ENCODE peak calls at places on chromosomes 16 and 17, in ten cellular contexts. Q is NB4; T is Jurkat, Clone E6-1; A is fibroblast of the aortic adventitia; K is coronary artery; U is HL-60; O is BE2C; H is dorsolateral prefrontal cortex; E is AG04450; G is lower leg skin. F is an unnamed sample.

GRCh38 chr17:31085563-31085962 is 9.2 kb upstream of the NF1 start:
- DNase-seq in Q (peak; percentile 61), T (no peak), A (peak; percentile 89), K (no peak), U (peak; percentile 47), O (no peak), H (no peak), E (no peak), G (no peak), F (peak; percentile 51)

GRCh38 chr16:49556252-49557069 is 182.9 kb downstream of the C16orf78 start:
- DNase-seq in Q (peak; percentile 40), T (peak; percentile 10), A (peak; percentile 58), K (no peak), U (no peak), O (no peak), H (no peak), E (no peak), G (no peak), F (peak; percentile 69)

GRCh38 chr17:20314834-20315233 is 152.5 kb downstream of the LGALS9B start:
- DNase-seq in Q (no peak), T (peak; percentile 47), A (no peak), K (no peak), U (no peak), O (no peak), H (no peak), E (no peak), G (no peak), F (no peak)

GRCh38 chr16:88906535-88907105 is 40.2 kb upstream of the PABPN1L start:
- DNase-seq in Q (no peak), T (no peak), A (no peak), K (no peak), U (no peak), O (no peak), H (no peak), E (no peak), G (no peak), F (no peak)

GRCh38 chr16:89150090-89150835 is 21.3 kb upstream of the CDH15 start:
- DNase-seq in Q (no peak), T (no peak), A (no peak), K (no peak), U (no peak), O (peak; percentile 12), H (no peak), E (no peak), G (no peak), F (no peak)

GRCh38 chr16:56743840-56744239 is 13.9 kb downstream of the NUP93 start:
- DNase-seq in Q (no peak), T (no peak), A (peak; percentile 40), K (no peak), U (no peak), O (peak; percentile 56), H (no peak), E (no peak), G (peak; percentile 35), F (no peak)

GRCh38 chr17:8846768-8847211 is 20.7 kb downstream of the PIK3R6 start:
- DNase-seq in Q (peak; percentile 40), T (peak; percentile 45), A (peak; percentile 68), K (no peak), U (no peak), O (no peak), H (no peak), E (no peak), G (no peak), F (peak; percentile 45)

GRCh38 chr17:2050246-2050866 is 4.5 kb upstream of the HIC1 start:
- DNase-seq in Q (peak; percentile 44), T (peak; percentile 57), A (no peak), K (no peak), U (no peak), O (peak; percentile 52), H (peak; percentile 60), E (no peak), G (no peak), F (peak; percentile 91)

GRCh38 chr16:46972429-46972970 is 974 bp downstream of the DNAJA2 start:
- DNase-seq in Q (peak; percentile 63), T (peak; percentile 39), A (peak; percentile 39), K (no peak), U (peak; percentile 13), O (no peak), H (no peak), E (no peak), G (no peak), F (peak; percentile 32)

GRCh38 chr17:52227926-52228325 is 69.4 kb upstream of the CA10 start:
- DNase-seq in Q (no peak), T (no peak), A (no peak), K (no peak), U (no peak), O (no peak), H (no peak), E (no peak), G (no peak), F (no peak)

GRCh38 chr16:70590722-70591438 is 55.5 kb upstream of the IL34 start:
- DNase-seq in Q (no peak), T (no peak), A (peak; percentile 57), K (no peak), U (no peak), O (no peak), H (no peak), E (no peak), G (no peak), F (no peak)
- H3K4me3 ChIP-seq in Q (no peak overlapping the region), T (no peak overlapping the region), A (peak overlapping the region; percentile 44), K (peak overlapping the region; percentile 19), U (no peak overlapping the region), O (no peak overlapping the region), H (no peak overlapping the region), E (peak overlapping the region; percentile 51), G (no peak overlapping the region), F (no peak overlapping the region)

GRCh38 chr17:36127882-36128369 is 24.3 kb downstream of the CCL4 start:
- DNase-seq in Q (no peak), T (no peak), A (no peak), K (no peak), U (peak; percentile 45), O (no peak), H (no peak), E (no peak), G (no peak), F (no peak)

GRCh38 chr17:36129616-36130015 is 26.0 kb downstream of the CCL4 start:
- DNase-seq in Q (no peak), T (no peak), A (no peak), K (no peak), U (no peak), O (no peak), H (no peak), E (no peak), G (no peak), F (no peak)

GRCh38 chr17:36131436-36131835 is 27.8 kb downstream of the CCL4 start:
- DNase-seq in Q (peak; percentile 88), T (no peak), A (no peak), K (no peak), U (peak; percentile 74), O (no peak), H (no peak), E (no peak), G (no peak), F (no peak)

GRCh38 chr17:36127199-36127881 is 23.7 kb downstream of the CCL4 start:
- DNase-seq in Q (no peak), T (peak; percentile 38), A (no peak), K (no peak), U (no peak), O (no peak), H (no peak), E (no peak), G (no peak), F (no peak)

GRCh38 chr17:36128411-36128978 is 24.9 kb downstream of the CCL4 start:
- DNase-seq in Q (no peak), T (no peak), A (no peak), K (no peak), U (no peak), O (no peak), H (no peak), E (no peak), G (no peak), F (peak; percentile 62)
- H3K4me3 ChIP-seq in Q (no peak overlapping the region), T (no peak overlapping the region), A (no peak overlapping the region), K (no peak overlapping the region), U (no peak overlapping the region), O (no peak overlapping the region), H (no peak overlapping the region), E (no peak overlapping the region), G (no peak overlapping the region), F (no peak overlapping the region)

GRCh38 chr16:5845046-5845445 is 747.5 kb upstream of the EEF2KMT start:
- DNase-seq in Q (no peak), T (no peak), A (no peak), K (no peak), U (no peak), O (no peak), H (no peak), E (no peak), G (no peak), F (no peak)
- H3K4me3 ChIP-seq in Q (no peak overlapping the region), T (no peak overlapping the region), A (no peak overlapping the region), K (no peak overlapping the region), U (no peak overlapping the region), O (no peak overlapping the region), H (no peak overlapping the region), E (no peak overlapping the region), G (no peak overlapping the region), F (no peak overlapping the region)

GRCh38 chr17:79930786-79931516 is 91.7 kb upstream of the CBX4 start:
- DNase-seq in Q (no peak), T (no peak), A (no peak), K (no peak), U (no peak), O (no peak), H (no peak), E (no peak), G (no peak), F (no peak)

GRCh38 chr17:79930077-79930785 is 91.0 kb upstream of the CBX4 start:
- DNase-seq in Q (no peak), T (no peak), A (peak; percentile 17), K (no peak), U (no peak), O (no peak), H (no peak), E (no peak), G (no peak), F (no peak)

GRCh38 chr17:79928502-79929256 is 89.4 kb upstream of the CBX4 start:
- DNase-seq in Q (no peak), T (no peak), A (no peak), K (no peak), U (no peak), O (no peak), H (no peak), E (no peak), G (no peak), F (no peak)

GRCh38 chr17:79927688-79928501 is 88.7 kb upstream of the CBX4 start:
- DNase-seq in Q (no peak), T (peak; percentile 12), A (no peak), K (no peak), U (no peak), O (no peak), H (no peak), E (no peak), G (no peak), F (no peak)

DNA sequence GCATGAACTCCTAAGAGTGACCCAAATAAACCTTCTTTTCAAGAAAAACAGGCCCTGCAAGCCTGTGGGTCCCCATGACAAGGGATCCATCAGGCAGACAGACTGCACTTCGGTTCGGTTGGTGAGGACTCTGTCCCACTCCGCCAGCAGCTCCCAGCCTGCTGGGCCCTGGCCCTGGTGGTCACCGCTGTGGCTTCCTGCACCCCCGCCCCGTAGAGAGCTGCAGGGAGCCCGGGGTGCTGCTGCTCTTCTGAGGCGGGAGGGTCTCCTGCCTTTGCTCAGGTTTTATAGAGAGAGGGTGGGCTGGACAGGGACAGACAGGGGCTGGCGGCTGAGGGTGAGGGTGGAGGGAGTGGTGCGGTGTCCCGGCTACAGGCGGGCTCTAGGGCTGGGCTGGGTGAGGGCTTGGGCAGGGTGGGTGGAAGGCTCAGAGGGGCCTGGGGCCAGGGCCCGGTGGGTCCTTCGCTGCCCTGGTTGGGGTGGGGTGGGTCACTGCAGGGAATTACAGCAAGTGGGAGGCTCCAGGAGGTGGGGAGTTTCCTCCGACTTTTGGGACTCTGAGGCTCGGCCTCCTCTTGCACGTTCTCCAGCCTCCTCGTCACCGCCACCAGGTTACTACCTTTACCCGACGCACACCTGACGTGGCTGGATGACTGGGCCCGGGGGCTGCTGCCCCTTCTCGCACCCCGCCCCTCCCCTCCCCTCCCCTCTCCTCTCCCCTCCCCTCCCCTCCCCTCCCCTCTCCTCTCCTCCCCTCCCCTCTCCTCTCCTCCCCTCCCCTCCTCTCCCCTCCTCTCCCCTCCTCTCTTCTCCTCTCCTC is 90.2 kb upstream of the CBX4 start:
- DNase-seq in Q (no peak), T (no peak), A (no peak), K (no peak), U (no peak), O (no peak), H (no peak), E (no peak), G (no peak), F (no peak)
- H3K4me3 ChIP-seq in Q (no peak overlapping the region), T (no peak overlapping the region), A (no peak overlapping the region), K (no peak overlapping the region), U (no peak overlapping the region), O (no peak overlapping the region), H (no peak overlapping the region), E (peak overlapping the region; percentile 41), G (no peak overlapping the region), F (no peak overlapping the region)

F was measured in hepatocyte.